ENCODE peak calls at places on chromosome 10, in nine cellular contexts. Q is NCI-H1105 treated with DMSO at 0.1 percent for 48 hours; X is stimulated activated CD4-positive, alpha-beta T cell treated with anti-CD3 and anti-CD28 coated beads, Interleukin-12 subunit alpha, Interleukin-12 subunit beta, amount 100 ng/mL, for 4 hours; C is NCI-H2081; G is central memory CD4-positive, alpha-beta T cell; Y is left ventricle myocardium superior; V is effector memory CD8-positive, alpha-beta T cell; N is AG09309; L is HT1080. A is an unnamed sample.

GRCh38 chr10:54131833-54132232 is 669.2 kb downstream of the PCDH15 start:
- DNase-seq in N (no peak), Q (no peak), G (no peak), L (no peak), C (no peak), Y (no peak), V (no peak), X (no peak), A (no peak)

GRCh38 chr10:118408145-118408544 is 66.0 kb upstream of the FAM204A start:
- DNase-seq in L (no peak), C (no peak), G (no peak), N (no peak), Q (no peak), Y (no peak), X (no peak), V (no peak), A (no peak)

GRCh38 chr10:30959855-30960247 is 71.8 kb downstream of the ZNF438 start:
- DNase-seq in Y (no peak), C (no peak), L (no peak), G (no peak), V (no peak), X (no peak), N (no peak), Q (no peak), A (no peak)

GRCh38 chr10:42983595-42983990 is 93.3 kb upstream of the RET start:
- DNase-seq in G (no peak), X (no peak), Y (no peak), C (no peak), N (no peak), V (no peak), L (no peak), Q (no peak), A (no peak)

GRCh38 chr10:6589287-6590094 is 9.4 kb upstream of the PRKCQ start:
- DNase-seq in V (no peak), N (no peak), Y (no peak), G (no peak), L (no peak), Q (no peak), X (no peak), C (no peak), A (no peak)

GRCh38 chr10:71750124-71750841 is 23.0 kb downstream of the VSIR start:
- DNase-seq in N (no peak), G (no peak), Q (no peak), L (no peak), C (no peak), V (no peak), Y (peak), X (no peak), A (no peak)

GRCh38 chr10:48498940-48499510 is 105.8 kb downstream of the ARHGAP22 start:
- DNase-seq in L (no peak), X (no peak), Y (no peak), G (no peak), Q (no peak), C (no peak), N (no peak), V (no peak), A (no peak)

GRCh38 chr10:2665772-2666171 is 401.6 kb upstream of the PFKP start:
- DNase-seq in G (no peak), N (no peak), C (no peak), L (no peak), Q (no peak), V (no peak), Y (no peak), X (no peak), A (no peak)

GRCh38 chr10:8412541-8412940 is 358.1 kb downstream of the GATA3 start:
- DNase-seq in C (no peak), L (no peak), Q (no peak), V (no peak), Y (no peak), X (no peak), G (no peak), N (no peak), A (no peak)

GRCh38 chr10:127151541-127151940 is 44.9 kb downstream of the INSYN2A start:
- DNase-seq in Y (no peak), X (no peak), C (no peak), L (peak), Q (no peak), N (no peak), V (no peak), G (no peak), A (no peak)

GRCh38 chr10:66925896-66926719 is at the start of gene LRRTM3:
- DNase-seq in G (no peak), C (peak), Y (peak), Q (peak), V (no peak), L (peak), N (peak), X (no peak), A (no peak)

A was measured in naive B cell.